ENCODE peak calls at places on chromosomes 5 and 9, in five cellular contexts. C is GM12864, O is mammary epithelial cell, A is NCI-H774, G is iPS DF 19.7. S is an unnamed sample.
A peak's percentile ranks its signal among the peaks of the same experiment; 100 is the strongest.

GRCh38 chr9:94228616-94229015 is 30.5 kb upstream of the ZNF169 start:
- DNase-seq in C (no peak), O (no peak), A (no peak), G (no peak), S (no peak)

GRCh38 chr9:7320139-7320538 is 479.4 kb downstream of the DMAC1 start:
- DNase-seq in C (peak; percentile 10), O (peak; percentile 91), A (peak; percentile 10), G (no peak), S (peak; percentile 73)

GRCh38 chr5:160789219-160789820 is 62.7 kb downstream of the ATP10B start:
- DNase-seq in C (no peak), O (no peak), A (no peak), G (no peak), S (no peak)

GRCh38 chr5:20524956-20525529 is 537.0 kb upstream of the CDH18 start:
- DNase-seq in C (no peak), O (no peak), A (no peak), G (no peak), S (no peak)

GRCh38 chr9:22141906-22142305 is 132.8 kb upstream of the CDKN2B start:
- DNase-seq in C (no peak), O (peak; percentile 44), A (peak; percentile 15), G (no peak), S (no peak)

GRCh38 chr9:95927288-95928004 is 52.0 kb downstream of the ERCC6L2 start:
- DNase-seq in C (no peak), O (no peak), A (no peak), G (no peak), S (no peak)

GRCh38 chr5:998975-999501 is 9.6 kb upstream of the NKD2 start:
- DNase-seq in C (no peak), O (no peak), A (no peak), G (no peak), S (no peak)

GRCh38 chr9:137422668-137423000 is 328 bp downstream of the EXD3 start:
- DNase-seq in C (no peak), O (peak; percentile 58), A (peak; percentile 50), G (no peak), S (no peak)

GRCh38 chr9:92295240-92295790 is 1.8 kb upstream of the IARS1 start:
- DNase-seq in C (no peak), O (no peak), A (no peak), G (no peak), S (no peak)

GRCh38 chr9:131334568-131335105 is 45.1 kb downstream of the PLPP7 start:
- DNase-seq in C (no peak), O (no peak), A (no peak), G (no peak), S (no peak)